ENCODE peak calls at places on chromosomes 1 and 21, in eight cellular contexts. W is OCI-M1; S is activated T-helper 1 cell treated with anti-CD3 and anti-CD28 coated beads, Interleukin-12 subunit alpha, Interleukin-12 subunit beta, Interleukin-2, Interleukin-4 antibody, amounts not matched to agents 30 ng/mL and 10 ng/mL and 1 ng/mL, durations not matched to agents 14 hours and 24 hours and 36 hours; G is cerebellar nuclear complex; V is SJSA1; M is HTR-8/SVneo; D is fibroblast of villous mesenchyme; A is EL. C is an unnamed sample.

GRCh38 chr1:28833396-28833795 is 21.4 kb downstream of the OPRD1 start:
- DNase-seq in G (no peak), W (no peak), D (peak), S (no peak), M (no peak), A (no peak), V (no peak), C (no peak)

GRCh38 chr1:54604572-54605370 is 18.6 kb downstream of the FAM151A start:
- DNase-seq in S (no peak), A (no peak), V (no peak), D (no peak), G (no peak), W (no peak), M (no peak), C (no peak)

GRCh38 chr1:34396042-34396441 is 219.3 kb downstream of the C1orf94 start:
- DNase-seq in M (no peak), W (no peak), D (no peak), S (no peak), G (no peak), V (no peak), A (no peak), C (no peak)

GRCh38 chr1:5796028-5796427 is 196.2 kb downstream of the NPHP4 start:
- DNase-seq in D (no peak), W (no peak), A (no peak), M (no peak), V (no peak), G (no peak), S (no peak), C (no peak)

GRCh38 chr21:43269461-43269860 is 100.7 kb downstream of the CRYAA start:
- DNase-seq in G (no peak), D (no peak), V (no peak), M (no peak), S (no peak), A (no peak), W (no peak), C (no peak)

GRCh38 chr1:5779608-5780323 is 212.5 kb downstream of the NPHP4 start:
- DNase-seq in D (no peak), S (no peak), M (no peak), W (no peak), G (no peak), V (no peak), A (peak), C (no peak)

GRCh38 chr1:6358757-6359567 is 34.6 kb downstream of the ACOT7 start:
- DNase-seq in S (peak), D (peak), G (no peak), M (no peak), W (peak), V (no peak), A (peak), C (no peak)

GRCh38 chr1:223180803-223181321 is 37.8 kb upstream of the TLR5 start:
- DNase-seq in W (no peak), V (no peak), M (no peak), D (peak), G (no peak), A (no peak), S (no peak), C (no peak)

GRCh38 chr1:203985044-203985443 is 87.9 kb upstream of the SOX13 start:
- DNase-seq in D (no peak), W (no peak), V (no peak), G (no peak), A (peak), M (peak), S (no peak), C (no peak)

GRCh38 chr1:230188826-230189225 is 121.8 kb downstream of the GALNT2 start:
- DNase-seq in W (no peak), V (no peak), G (no peak), S (no peak), D (no peak), A (no peak), M (no peak), C (no peak)

GRCh38 chr1:48035371-48036141 is 38.4 kb upstream of the TRABD2B start:
- DNase-seq in S (no peak), W (no peak), D (peak), A (no peak), V (no peak), M (no peak), G (no peak), C (no peak)

GRCh38 chr1:7679873-7680790 is 91.0 kb upstream of the VAMP3 start:
- DNase-seq in G (peak), A (peak), V (no peak), S (no peak), M (peak), D (peak), W (no peak), C (peak)

GRCh38 chr1:198496216-198497143 is 44.0 kb downstream of the ATP6V1G3 start:
- DNase-seq in D (peak), S (no peak), G (no peak), V (no peak), M (no peak), W (no peak), A (peak), C (no peak)

GRCh38 chr1:62335656-62336055 is 16.4 kb upstream of the KANK4 start:
- DNase-seq in A (no peak), M (no peak), D (no peak), G (no peak), S (no peak), W (peak), V (no peak), C (no peak)

GRCh38 chr21:41000838-41001237 is 153.9 kb upstream of the DSCAM start:
- DNase-seq in M (no peak), D (no peak), V (no peak), W (no peak), G (no peak), A (no peak), S (no peak), C (no peak)

C was measured in cerebellum.